ENCODE peak calls at places on chromosomes 7 and 10, in seven cellular contexts. One of them, this sample, is unnamed.

GRCh38 chr7:155369766-155370165 is 72.1 kb downstream of the INSIG1 start:
- DNase-seq in stimulated activated naive B cell treated with anti-CD40 and anti-IgM and Interleukin-4, amounts not matched to agents 10 μg/mL and 1 μg/mL and 100 μg/mL, for 72 hours: no peak
- DNase-seq in activated CD8-positive, alpha-beta memory T cell treated with anti-CD3 and anti-CD28 coated beads for 48 hours: no peak
- DNase-seq in aorta: peak
- DNase-seq in heart left ventricle: no peak
- DNase-seq in T-helper 2 cell: no peak
- DNase-seq in NCI-H1436: no peak
- DNase-seq in this sample: no peak

GRCh38 chr7:47227762-47228177 is 354.1 kb downstream of the TNS3 start:
- DNase-seq in stimulated activated naive B cell treated with anti-CD40 and anti-IgM and Interleukin-4, amounts not matched to agents 10 μg/mL and 1 μg/mL and 100 μg/mL, for 72 hours: peak
- DNase-seq in aorta: no peak
- DNase-seq in T-helper 2 cell: no peak
- DNase-seq in heart left ventricle: peak
- DNase-seq in NCI-H1436: no peak
- DNase-seq in activated CD8-positive, alpha-beta memory T cell treated with anti-CD3 and anti-CD28 coated beads for 48 hours: no peak
- DNase-seq in this sample: no peak

GRCh38 chr10:97961979-97962378 is 68.4 kb downstream of the CRTAC1 start:
- DNase-seq in activated CD8-positive, alpha-beta memory T cell treated with anti-CD3 and anti-CD28 coated beads for 48 hours: no peak
- DNase-seq in T-helper 2 cell: no peak
- DNase-seq in NCI-H1436: no peak
- DNase-seq in heart left ventricle: no peak
- DNase-seq in aorta: no peak
- DNase-seq in stimulated activated naive B cell treated with anti-CD40 and anti-IgM and Interleukin-4, amounts not matched to agents 10 μg/mL and 1 μg/mL and 100 μg/mL, for 72 hours: no peak
- DNase-seq in this sample: no peak

GRCh38 chr10:79393924-79394610 is 46.8 kb downstream of the PPIF start:
- DNase-seq in aorta: peak
- DNase-seq in stimulated activated naive B cell treated with anti-CD40 and anti-IgM and Interleukin-4, amounts not matched to agents 10 μg/mL and 1 μg/mL and 100 μg/mL, for 72 hours: no peak
- DNase-seq in heart left ventricle: no peak
- DNase-seq in T-helper 2 cell: no peak
- DNase-seq in NCI-H1436: no peak
- DNase-seq in activated CD8-positive, alpha-beta memory T cell treated with anti-CD3 and anti-CD28 coated beads for 48 hours: no peak
- DNase-seq in this sample: peak

GRCh38 chr7:94908204-94909022 is 1.0 kb downstream of the PPP1R9A start:
- DNase-seq in stimulated activated naive B cell treated with anti-CD40 and anti-IgM and Interleukin-4, amounts not matched to agents 10 μg/mL and 1 μg/mL and 100 μg/mL, for 72 hours: no peak
- DNase-seq in aorta: peak
- DNase-seq in activated CD8-positive, alpha-beta memory T cell treated with anti-CD3 and anti-CD28 coated beads for 48 hours: no peak
- DNase-seq in NCI-H1436: peak
- DNase-seq in heart left ventricle: peak
- DNase-seq in T-helper 2 cell: no peak
- DNase-seq in this sample: no peak

GRCh38 chr7:128362670-128363069 is 1.2 kb upstream of the PRRT4 start:
- DNase-seq in heart left ventricle: no peak
- DNase-seq in NCI-H1436: no peak
- DNase-seq in T-helper 2 cell: no peak
- DNase-seq in aorta: no peak
- DNase-seq in stimulated activated naive B cell treated with anti-CD40 and anti-IgM and Interleukin-4, amounts not matched to agents 10 μg/mL and 1 μg/mL and 100 μg/mL, for 72 hours: no peak
- DNase-seq in activated CD8-positive, alpha-beta memory T cell treated with anti-CD3 and anti-CD28 coated beads for 48 hours: no peak
- DNase-seq in this sample: no peak

GRCh38 chr10:111113961-111114830 is 37.4 kb downstream of the ADRA2A start:
- DNase-seq in aorta: peak
- DNase-seq in NCI-H1436: no peak
- DNase-seq in activated CD8-positive, alpha-beta memory T cell treated with anti-CD3 and anti-CD28 coated beads for 48 hours: no peak
- DNase-seq in stimulated activated naive B cell treated with anti-CD40 and anti-IgM and Interleukin-4, amounts not matched to agents 10 μg/mL and 1 μg/mL and 100 μg/mL, for 72 hours: no peak
- DNase-seq in T-helper 2 cell: no peak
- DNase-seq in heart left ventricle: no peak
- DNase-seq in this sample: no peak

GRCh38 chr7:157690833-157691382 is 354.1 kb downstream of the DNAJB6 start:
- DNase-seq in heart left ventricle: peak
- DNase-seq in NCI-H1436: peak
- DNase-seq in T-helper 2 cell: no peak
- DNase-seq in activated CD8-positive, alpha-beta memory T cell treated with anti-CD3 and anti-CD28 coated beads for 48 hours: no peak
- DNase-seq in stimulated activated naive B cell treated with anti-CD40 and anti-IgM and Interleukin-4, amounts not matched to agents 10 μg/mL and 1 μg/mL and 100 μg/mL, for 72 hours: no peak
- DNase-seq in aorta: peak
- DNase-seq in this sample: no peak

GRCh38 chr10:28676297-28676967 is 889 bp upstream of the BAMBI start:
- DNase-seq in heart left ventricle: no peak
- DNase-seq in T-helper 2 cell: no peak
- DNase-seq in NCI-H1436: no peak
- DNase-seq in stimulated activated naive B cell treated with anti-CD40 and anti-IgM and Interleukin-4, amounts not matched to agents 10 μg/mL and 1 μg/mL and 100 μg/mL, for 72 hours: no peak
- DNase-seq in aorta: no peak
- DNase-seq in activated CD8-positive, alpha-beta memory T cell treated with anti-CD3 and anti-CD28 coated beads for 48 hours: no peak
- DNase-seq in this sample: no peak

GRCh38 chr10:58544135-58544534 is 31.5 kb downstream of the BICC1 start:
- DNase-seq in heart left ventricle: no peak
- DNase-seq in NCI-H1436: no peak
- DNase-seq in stimulated activated naive B cell treated with anti-CD40 and anti-IgM and Interleukin-4, amounts not matched to agents 10 μg/mL and 1 μg/mL and 100 μg/mL, for 72 hours: no peak
- DNase-seq in activated CD8-positive, alpha-beta memory T cell treated with anti-CD3 and anti-CD28 coated beads for 48 hours: no peak
- DNase-seq in T-helper 2 cell: no peak
- DNase-seq in aorta: no peak
- DNase-seq in this sample: no peak

GRCh38 chr7:38858281-38858884 is 50.6 kb downstream of the VPS41 start:
- DNase-seq in T-helper 2 cell: no peak
- DNase-seq in aorta: no peak
- DNase-seq in stimulated activated naive B cell treated with anti-CD40 and anti-IgM and Interleukin-4, amounts not matched to agents 10 μg/mL and 1 μg/mL and 100 μg/mL, for 72 hours: no peak
- DNase-seq in NCI-H1436: peak
- DNase-seq in activated CD8-positive, alpha-beta memory T cell treated with anti-CD3 and anti-CD28 coated beads for 48 hours: no peak
- DNase-seq in heart left ventricle: no peak
- DNase-seq in this sample: no peak

GRCh38 chr7:41891967-41892755 is 189.3 kb upstream of the INHBA start:
- DNase-seq in aorta: peak
- DNase-seq in T-helper 2 cell: no peak
- DNase-seq in activated CD8-positive, alpha-beta memory T cell treated with anti-CD3 and anti-CD28 coated beads for 48 hours: no peak
- DNase-seq in NCI-H1436: no peak
- DNase-seq in stimulated activated naive B cell treated with anti-CD40 and anti-IgM and Interleukin-4, amounts not matched to agents 10 μg/mL and 1 μg/mL and 100 μg/mL, for 72 hours: no peak
- DNase-seq in heart left ventricle: no peak
- DNase-seq in this sample: no peak

GRCh38 chr10:32190890-32191491 is 134.8 kb upstream of the KIF5B start:
- DNase-seq in NCI-H1436: no peak
- DNase-seq in T-helper 2 cell: no peak
- DNase-seq in heart left ventricle: no peak
- DNase-seq in aorta: no peak
- DNase-seq in stimulated activated naive B cell treated with anti-CD40 and anti-IgM and Interleukin-4, amounts not matched to agents 10 μg/mL and 1 μg/mL and 100 μg/mL, for 72 hours: no peak
- DNase-seq in activated CD8-positive, alpha-beta memory T cell treated with anti-CD3 and anti-CD28 coated beads for 48 hours: no peak
- DNase-seq in this sample: no peak

GRCh38 chr10:123537188-123537961 is 128.8 kb upstream of the GPR26 start:
- DNase-seq in T-helper 2 cell: no peak
- DNase-seq in aorta: no peak
- DNase-seq in NCI-H1436: no peak
- DNase-seq in stimulated activated naive B cell treated with anti-CD40 and anti-IgM and Interleukin-4, amounts not matched to agents 10 μg/mL and 1 μg/mL and 100 μg/mL, for 72 hours: no peak
- DNase-seq in heart left ventricle: no peak
- DNase-seq in activated CD8-positive, alpha-beta memory T cell treated with anti-CD3 and anti-CD28 coated beads for 48 hours: no peak
- DNase-seq in this sample: no peak

GRCh38 chr7:55074008-55074499 is 55.2 kb downstream of the EGFR start:
- DNase-seq in stimulated activated naive B cell treated with anti-CD40 and anti-IgM and Interleukin-4, amounts not matched to agents 10 μg/mL and 1 μg/mL and 100 μg/mL, for 72 hours: peak
- DNase-seq in NCI-H1436: peak
- DNase-seq in heart left ventricle: no peak
- DNase-seq in T-helper 2 cell: peak
- DNase-seq in aorta: no peak
- DNase-seq in activated CD8-positive, alpha-beta memory T cell treated with anti-CD3 and anti-CD28 coated beads for 48 hours: no peak
- DNase-seq in this sample: no peak

GRCh38 chr10:9301148-9301547 is 1246.7 kb downstream of the GATA3 start:
- DNase-seq in stimulated activated naive B cell treated with anti-CD40 and anti-IgM and Interleukin-4, amounts not matched to agents 10 μg/mL and 1 μg/mL and 100 μg/mL, for 72 hours: no peak
- DNase-seq in aorta: no peak
- DNase-seq in heart left ventricle: no peak
- DNase-seq in NCI-H1436: no peak
- DNase-seq in T-helper 2 cell: no peak
- DNase-seq in activated CD8-positive, alpha-beta memory T cell treated with anti-CD3 and anti-CD28 coated beads for 48 hours: no peak
- DNase-seq in this sample: no peak

GRCh38 chr10:34539533-34540315 is 275.4 kb downstream of the PARD3 start:
- DNase-seq in activated CD8-positive, alpha-beta memory T cell treated with anti-CD3 and anti-CD28 coated beads for 48 hours: no peak
- DNase-seq in heart left ventricle: no peak
- DNase-seq in aorta: no peak
- DNase-seq in T-helper 2 cell: no peak
- DNase-seq in NCI-H1436: no peak
- DNase-seq in stimulated activated naive B cell treated with anti-CD40 and anti-IgM and Interleukin-4, amounts not matched to agents 10 μg/mL and 1 μg/mL and 100 μg/mL, for 72 hours: no peak
- DNase-seq in this sample: no peak

GRCh38 chr10:58919927-58920654 is 256.4 kb upstream of the PHYHIPL start:
- DNase-seq in activated CD8-positive, alpha-beta memory T cell treated with anti-CD3 and anti-CD28 coated beads for 48 hours: no peak
- DNase-seq in stimulated activated naive B cell treated with anti-CD40 and anti-IgM and Interleukin-4, amounts not matched to agents 10 μg/mL and 1 μg/mL and 100 μg/mL, for 72 hours: no peak
- DNase-seq in NCI-H1436: peak
- DNase-seq in aorta: no peak
- DNase-seq in heart left ventricle: no peak
- DNase-seq in T-helper 2 cell: no peak
- DNase-seq in this sample: no peak

GRCh38 chr10:27242951-27243551 is 2.5 kb upstream of the ACBD5 start:
- DNase-seq in T-helper 2 cell: peak
- DNase-seq in aorta: peak
- DNase-seq in activated CD8-positive, alpha-beta memory T cell treated with anti-CD3 and anti-CD28 coated beads for 48 hours: peak
- DNase-seq in stimulated activated naive B cell treated with anti-CD40 and anti-IgM and Interleukin-4, amounts not matched to agents 10 μg/mL and 1 μg/mL and 100 μg/mL, for 72 hours: peak
- DNase-seq in NCI-H1436: peak
- DNase-seq in heart left ventricle: peak
- DNase-seq in this sample: peak

GRCh38 chr7:82039621-82040020 is 269.8 kb upstream of the HGF start:
- DNase-seq in NCI-H1436: no peak
- DNase-seq in stimulated activated naive B cell treated with anti-CD40 and anti-IgM and Interleukin-4, amounts not matched to agents 10 μg/mL and 1 μg/mL and 100 μg/mL, for 72 hours: no peak
- DNase-seq in heart left ventricle: no peak
- DNase-seq in activated CD8-positive, alpha-beta memory T cell treated with anti-CD3 and anti-CD28 coated beads for 48 hours: no peak
- DNase-seq in aorta: no peak
- DNase-seq in T-helper 2 cell: no peak
- DNase-seq in this sample: no peak

GRCh38 chr10:132142396-132143161 is 44.2 kb upstream of the DPYSL4 start:
- DNase-seq in T-helper 2 cell: peak
- DNase-seq in heart left ventricle: peak
- DNase-seq in aorta: peak
- DNase-seq in NCI-H1436: peak
- DNase-seq in activated CD8-positive, alpha-beta memory T cell treated with anti-CD3 and anti-CD28 coated beads for 48 hours: peak
- DNase-seq in stimulated activated naive B cell treated with anti-CD40 and anti-IgM and Interleukin-4, amounts not matched to agents 10 μg/mL and 1 μg/mL and 100 μg/mL, for 72 hours: no peak
- DNase-seq in this sample: no peak

GRCh38 chr7:100691676-100692577 is 2.1 kb downstream of the GIGYF1 start:
- DNase-seq in stimulated activated naive B cell treated with anti-CD40 and anti-IgM and Interleukin-4, amounts not matched to agents 10 μg/mL and 1 μg/mL and 100 μg/mL, for 72 hours: peak
- DNase-seq in aorta: peak
- DNase-seq in activated CD8-positive, alpha-beta memory T cell treated with anti-CD3 and anti-CD28 coated beads for 48 hours: peak
- DNase-seq in NCI-H1436: peak
- DNase-seq in T-helper 2 cell: peak
- DNase-seq in heart left ventricle: peak
- DNase-seq in this sample: peak

GRCh38 chr10:114940735-114941134 is 2.7 kb downstream of the TRUB1 start:
- DNase-seq in T-helper 2 cell: no peak
- DNase-seq in heart left ventricle: no peak
- DNase-seq in activated CD8-positive, alpha-beta memory T cell treated with anti-CD3 and anti-CD28 coated beads for 48 hours: no peak
- DNase-seq in NCI-H1436: no peak
- DNase-seq in stimulated activated naive B cell treated with anti-CD40 and anti-IgM and Interleukin-4, amounts not matched to agents 10 μg/mL and 1 μg/mL and 100 μg/mL, for 72 hours: no peak
- DNase-seq in aorta: no peak
- DNase-seq in this sample: no peak

GRCh38 chr7:33677556-33677955 is 227.8 kb upstream of the BMPER start:
- DNase-seq in activated CD8-positive, alpha-beta memory T cell treated with anti-CD3 and anti-CD28 coated beads for 48 hours: no peak
- DNase-seq in T-helper 2 cell: no peak
- DNase-seq in heart left ventricle: no peak
- DNase-seq in stimulated activated naive B cell treated with anti-CD40 and anti-IgM and Interleukin-4, amounts not matched to agents 10 μg/mL and 1 μg/mL and 100 μg/mL, for 72 hours: no peak
- DNase-seq in aorta: no peak
- DNase-seq in NCI-H1436: no peak
- DNase-seq in this sample: no peak

GRCh38 chr10:116417821-116418220 is 9.8 kb upstream of the PNLIPRP3 start:
- DNase-seq in activated CD8-positive, alpha-beta memory T cell treated with anti-CD3 and anti-CD28 coated beads for 48 hours: no peak
- DNase-seq in stimulated activated naive B cell treated with anti-CD40 and anti-IgM and Interleukin-4, amounts not matched to agents 10 μg/mL and 1 μg/mL and 100 μg/mL, for 72 hours: no peak
- DNase-seq in NCI-H1436: no peak
- DNase-seq in heart left ventricle: no peak
- DNase-seq in aorta: no peak
- DNase-seq in T-helper 2 cell: no peak
- DNase-seq in this sample: no peak

GRCh38 chr7:13982940-13983677 is 6.4 kb downstream of the ETV1 start:
- DNase-seq in heart left ventricle: no peak
- DNase-seq in activated CD8-positive, alpha-beta memory T cell treated with anti-CD3 and anti-CD28 coated beads for 48 hours: no peak
- DNase-seq in stimulated activated naive B cell treated with anti-CD40 and anti-IgM and Interleukin-4, amounts not matched to agents 10 μg/mL and 1 μg/mL and 100 μg/mL, for 72 hours: no peak
- DNase-seq in T-helper 2 cell: no peak
- DNase-seq in aorta: no peak
- DNase-seq in NCI-H1436: no peak
- DNase-seq in this sample: no peak

GRCh38 chr10:70715853-70716795 is 43.8 kb downstream of the ADAMTS14 start:
- DNase-seq in activated CD8-positive, alpha-beta memory T cell treated with anti-CD3 and anti-CD28 coated beads for 48 hours: no peak
- DNase-seq in stimulated activated naive B cell treated with anti-CD40 and anti-IgM and Interleukin-4, amounts not matched to agents 10 μg/mL and 1 μg/mL and 100 μg/mL, for 72 hours: peak
- DNase-seq in aorta: no peak
- DNase-seq in T-helper 2 cell: no peak
- DNase-seq in heart left ventricle: peak
- DNase-seq in NCI-H1436: peak
- DNase-seq in this sample: no peak

GRCh38 chr7:28036748-28037147 is 143.8 kb downstream of the JAZF1 start:
- DNase-seq in aorta: no peak
- DNase-seq in T-helper 2 cell: no peak
- DNase-seq in stimulated activated naive B cell treated with anti-CD40 and anti-IgM and Interleukin-4, amounts not matched to agents 10 μg/mL and 1 μg/mL and 100 μg/mL, for 72 hours: no peak
- DNase-seq in activated CD8-positive, alpha-beta memory T cell treated with anti-CD3 and anti-CD28 coated beads for 48 hours: no peak
- DNase-seq in heart left ventricle: no peak
- DNase-seq in NCI-H1436: no peak
- DNase-seq in this sample: peak

GRCh38 chr7:150567846-150568245 is 656 bp downstream of the GIMAP4 start:
- DNase-seq in T-helper 2 cell: no peak
- DNase-seq in aorta: no peak
- DNase-seq in NCI-H1436: no peak
- DNase-seq in heart left ventricle: no peak
- DNase-seq in activated CD8-positive, alpha-beta memory T cell treated with anti-CD3 and anti-CD28 coated beads for 48 hours: no peak
- DNase-seq in stimulated activated naive B cell treated with anti-CD40 and anti-IgM and Interleukin-4, amounts not matched to agents 10 μg/mL and 1 μg/mL and 100 μg/mL, for 72 hours: no peak
- DNase-seq in this sample: no peak

GRCh38 chr7:22827563-22827962 is 4.9 kb upstream of the TOMM7 start:
- DNase-seq in T-helper 2 cell: no peak
- DNase-seq in NCI-H1436: no peak
- DNase-seq in heart left ventricle: no peak
- DNase-seq in aorta: no peak
- DNase-seq in stimulated activated naive B cell treated with anti-CD40 and anti-IgM and Interleukin-4, amounts not matched to agents 10 μg/mL and 1 μg/mL and 100 μg/mL, for 72 hours: no peak
- DNase-seq in activated CD8-positive, alpha-beta memory T cell treated with anti-CD3 and anti-CD28 coated beads for 48 hours: no peak
- DNase-seq in this sample: no peak

GRCh38 chr10:113982745-113983144 is 60.9 kb upstream of the ADRB1 start:
- DNase-seq in T-helper 2 cell: no peak
- DNase-seq in aorta: no peak
- DNase-seq in heart left ventricle: no peak
- DNase-seq in stimulated activated naive B cell treated with anti-CD40 and anti-IgM and Interleukin-4, amounts not matched to agents 10 μg/mL and 1 μg/mL and 100 μg/mL, for 72 hours: no peak
- DNase-seq in NCI-H1436: no peak
- DNase-seq in activated CD8-positive, alpha-beta memory T cell treated with anti-CD3 and anti-CD28 coated beads for 48 hours: no peak
- DNase-seq in this sample: no peak

GRCh38 chr10:62732841-62733653 is 71.5 kb upstream of the ADO start:
- DNase-seq in NCI-H1436: no peak
- DNase-seq in activated CD8-positive, alpha-beta memory T cell treated with anti-CD3 and anti-CD28 coated beads for 48 hours: no peak
- DNase-seq in T-helper 2 cell: peak
- DNase-seq in stimulated activated naive B cell treated with anti-CD40 and anti-IgM and Interleukin-4, amounts not matched to agents 10 μg/mL and 1 μg/mL and 100 μg/mL, for 72 hours: peak
- DNase-seq in heart left ventricle: no peak
- DNase-seq in aorta: no peak
- DNase-seq in this sample: no peak

GRCh38 chr10:48306265-48306869 is at the start of gene MAPK8:
- DNase-seq in heart left ventricle: peak
- DNase-seq in activated CD8-positive, alpha-beta memory T cell treated with anti-CD3 and anti-CD28 coated beads for 48 hours: peak
- DNase-seq in aorta: peak
- DNase-seq in T-helper 2 cell: peak
- DNase-seq in stimulated activated naive B cell treated with anti-CD40 and anti-IgM and Interleukin-4, amounts not matched to agents 10 μg/mL and 1 μg/mL and 100 μg/mL, for 72 hours: peak
- DNase-seq in NCI-H1436: peak
- DNase-seq in this sample: peak

GRCh38 chr10:12819071-12819470 is 182.4 kb downstream of the CCDC3 start:
- DNase-seq in T-helper 2 cell: no peak
- DNase-seq in activated CD8-positive, alpha-beta memory T cell treated with anti-CD3 and anti-CD28 coated beads for 48 hours: no peak
- DNase-seq in stimulated activated naive B cell treated with anti-CD40 and anti-IgM and Interleukin-4, amounts not matched to agents 10 μg/mL and 1 μg/mL and 100 μg/mL, for 72 hours: no peak
- DNase-seq in heart left ventricle: no peak
- DNase-seq in NCI-H1436: no peak
- DNase-seq in aorta: no peak
- DNase-seq in this sample: no peak

GRCh38 chr7:8536431-8536830 is 103.0 kb downstream of the NXPH1 start:
- DNase-seq in heart left ventricle: no peak
- DNase-seq in aorta: no peak
- DNase-seq in activated CD8-positive, alpha-beta memory T cell treated with anti-CD3 and anti-CD28 coated beads for 48 hours: no peak
- DNase-seq in T-helper 2 cell: no peak
- DNase-seq in NCI-H1436: no peak
- DNase-seq in stimulated activated naive B cell treated with anti-CD40 and anti-IgM and Interleukin-4, amounts not matched to agents 10 μg/mL and 1 μg/mL and 100 μg/mL, for 72 hours: no peak
- DNase-seq in this sample: no peak

GRCh38 chr10:132637477-132638129 is 100.0 kb downstream of the INPP5A start:
- DNase-seq in stimulated activated naive B cell treated with anti-CD40 and anti-IgM and Interleukin-4, amounts not matched to agents 10 μg/mL and 1 μg/mL and 100 μg/mL, for 72 hours: no peak
- DNase-seq in NCI-H1436: peak
- DNase-seq in T-helper 2 cell: no peak
- DNase-seq in heart left ventricle: peak
- DNase-seq in activated CD8-positive, alpha-beta memory T cell treated with anti-CD3 and anti-CD28 coated beads for 48 hours: no peak
- DNase-seq in aorta: no peak
- DNase-seq in this sample: peak

GRCh38 chr7:31603076-31603475 is 83.9 kb upstream of the PPP1R17 start:
- DNase-seq in stimulated activated naive B cell treated with anti-CD40 and anti-IgM and Interleukin-4, amounts not matched to agents 10 μg/mL and 1 μg/mL and 100 μg/mL, for 72 hours: no peak
- DNase-seq in T-helper 2 cell: no peak
- DNase-seq in activated CD8-positive, alpha-beta memory T cell treated with anti-CD3 and anti-CD28 coated beads for 48 hours: no peak
- DNase-seq in aorta: no peak
- DNase-seq in heart left ventricle: no peak
- DNase-seq in NCI-H1436: no peak
- DNase-seq in this sample: no peak

This sample was measured in right lobe of liver.